ENCODE peak calls at places on chromosomes 6 and 20, in seven cellular contexts. One of them, this sample, is unnamed.

GRCh38 chr6:87154641-87155271 is 609 bp upstream of the ZNF292 start:
- DNase-seq in H1: no peak
- DNase-seq in HCT116: no peak
- DNase-seq in GM12878: peak; percentile 89
- DNase-seq in K562: peak; percentile 39
- DNase-seq in SK-N-SH: peak; percentile 59
- DNase-seq in HepG2: no peak
- DNase-seq in this sample: peak; percentile 81

GRCh38 chr6:134374486-134374885 is 56.6 kb upstream of the SGK1 start:
- DNase-seq in H1: no peak
- DNase-seq in HCT116: no peak
- DNase-seq in GM12878: no peak
- DNase-seq in K562: no peak
- DNase-seq in SK-N-SH: no peak
- DNase-seq in HepG2: no peak
- DNase-seq in this sample: no peak

GRCh38 chr20:38610521-38610920 is 8.9 kb downstream of the ARHGAP40 start:
- DNase-seq in H1: no peak
- DNase-seq in HCT116: no peak
- DNase-seq in GM12878: no peak
- DNase-seq in K562: no peak
- DNase-seq in SK-N-SH: no peak
- DNase-seq in HepG2: no peak
- DNase-seq in this sample: no peak

GRCh38 chr20:8930691-8931090 is 138.2 kb upstream of the PLCB4 start:
- DNase-seq in H1: no peak
- DNase-seq in HCT116: no peak
- DNase-seq in GM12878: no peak
- DNase-seq in K562: no peak
- DNase-seq in SK-N-SH: no peak
- DNase-seq in HepG2: no peak
- DNase-seq in this sample: no peak

GRCh38 chr6:167493961-167494697 is 169.2 kb downstream of the TTLL2 start:
- DNase-seq in H1: no peak
- DNase-seq in HCT116: no peak
- DNase-seq in GM12878: no peak
- DNase-seq in K562: no peak
- DNase-seq in SK-N-SH: no peak
- DNase-seq in HepG2: no peak
- DNase-seq in this sample: no peak

GRCh38 chr20:62936996-62937352 is 973 bp upstream of the GID8 start:
- DNase-seq in H1: no peak
- DNase-seq in HCT116: no peak
- DNase-seq in GM12878: no peak
- DNase-seq in K562: no peak
- DNase-seq in SK-N-SH: no peak
- DNase-seq in HepG2: peak; percentile 81
- DNase-seq in this sample: peak; percentile 55

GRCh38 chr6:89888871-89889270 is 5.4 kb upstream of the GJA10 start:
- DNase-seq in H1: no peak
- DNase-seq in HCT116: no peak
- DNase-seq in GM12878: no peak
- DNase-seq in K562: no peak
- DNase-seq in SK-N-SH: no peak
- DNase-seq in HepG2: no peak
- DNase-seq in this sample: no peak

GRCh38 chr6:108123946-108124345 is 41.9 kb upstream of the NR2E1 start:
- DNase-seq in H1: no peak
- DNase-seq in HCT116: no peak
- DNase-seq in GM12878: no peak
- DNase-seq in K562: no peak
- DNase-seq in SK-N-SH: peak; percentile 60
- DNase-seq in HepG2: no peak
- DNase-seq in this sample: no peak

GRCh38 chr6:170152989-170153388 is 137.9 kb downstream of the DLL1 start:
- DNase-seq in H1: peak; percentile 23
- DNase-seq in HCT116: peak; percentile 63
- DNase-seq in GM12878: no peak
- DNase-seq in K562: peak; percentile 33
- DNase-seq in SK-N-SH: no peak
- DNase-seq in HepG2: peak; percentile 32
- DNase-seq in this sample: peak; percentile 61

GRCh38 chr6:61977951-61978350 is 308.1 kb downstream of the KHDRBS2 start:
- DNase-seq in H1: no peak
- DNase-seq in HCT116: no peak
- DNase-seq in GM12878: no peak
- DNase-seq in K562: no peak
- DNase-seq in SK-N-SH: no peak
- DNase-seq in HepG2: no peak
- DNase-seq in this sample: no peak

GRCh38 chr6:2129076-2129695 is 116.2 kb downstream of the GMDS start:
- DNase-seq in H1: no peak
- DNase-seq in HCT116: no peak
- DNase-seq in GM12878: peak; percentile 43
- DNase-seq in K562: no peak
- DNase-seq in SK-N-SH: no peak
- DNase-seq in HepG2: no peak
- DNase-seq in this sample: no peak

GRCh38 chr6:131372535-131372934 is 200.5 kb upstream of the ARG1 start:
- DNase-seq in H1: no peak
- DNase-seq in HCT116: no peak
- DNase-seq in GM12878: no peak
- DNase-seq in K562: no peak
- DNase-seq in SK-N-SH: no peak
- DNase-seq in HepG2: no peak
- DNase-seq in this sample: no peak

GRCh38 chr6:170083236-170084051 is 207.4 kb downstream of the DLL1 start:
- DNase-seq in H1: no peak
- DNase-seq in HCT116: no peak
- DNase-seq in GM12878: no peak
- DNase-seq in K562: no peak
- DNase-seq in SK-N-SH: no peak
- DNase-seq in HepG2: no peak
- DNase-seq in this sample: no peak

GRCh38 chr6:680204-680603 is 12.7 kb downstream of the EXOC2 start:
- DNase-seq in H1: no peak
- DNase-seq in HCT116: no peak
- DNase-seq in GM12878: no peak
- DNase-seq in K562: no peak
- DNase-seq in SK-N-SH: no peak
- DNase-seq in HepG2: no peak
- DNase-seq in this sample: no peak

GRCh38 chr6:103872683-103873082 is 987.0 kb downstream of the HACE1 start:
- DNase-seq in H1: no peak
- DNase-seq in HCT116: no peak
- DNase-seq in GM12878: no peak
- DNase-seq in K562: no peak
- DNase-seq in SK-N-SH: peak; percentile 14
- DNase-seq in HepG2: no peak
- DNase-seq in this sample: no peak

GRCh38 chr6:5866547-5867051 is 140.1 kb downstream of the NRN1 start:
- DNase-seq in H1: no peak
- DNase-seq in HCT116: no peak
- DNase-seq in GM12878: no peak
- DNase-seq in K562: no peak
- DNase-seq in SK-N-SH: no peak
- DNase-seq in HepG2: peak; percentile 55
- DNase-seq in this sample: no peak

GRCh38 chr6:53312355-53312754 is 36.4 kb downstream of the ELOVL5 start:
- DNase-seq in H1: no peak
- DNase-seq in HCT116: no peak
- DNase-seq in GM12878: no peak
- DNase-seq in K562: no peak
- DNase-seq in SK-N-SH: peak; percentile 44
- DNase-seq in HepG2: no peak
- DNase-seq in this sample: no peak

GRCh38 chr6:108832738-108833137 is 15.5 kb upstream of the ARMC2 start:
- DNase-seq in H1: no peak
- DNase-seq in HCT116: no peak
- DNase-seq in GM12878: no peak
- DNase-seq in K562: no peak
- DNase-seq in SK-N-SH: no peak
- DNase-seq in HepG2: no peak
- DNase-seq in this sample: no peak

GRCh38 chr6:33215761-33216649 is 7.7 kb downstream of the RING1 start:
- DNase-seq in H1: no peak
- DNase-seq in HCT116: no peak
- DNase-seq in GM12878: no peak
- DNase-seq in K562: no peak
- DNase-seq in SK-N-SH: no peak
- DNase-seq in HepG2: no peak
- DNase-seq in this sample: no peak

GRCh38 chr6:117206951-117207687 is 58.2 kb upstream of the VGLL2 start:
- DNase-seq in H1: no peak
- DNase-seq in HCT116: no peak
- DNase-seq in GM12878: no peak
- DNase-seq in K562: no peak
- DNase-seq in SK-N-SH: no peak
- DNase-seq in HepG2: no peak
- DNase-seq in this sample: no peak

GRCh38 chr20:18971121-18971520 is 157.5 kb downstream of the SCP2D1 start:
- DNase-seq in H1: no peak
- DNase-seq in HCT116: no peak
- DNase-seq in GM12878: no peak
- DNase-seq in K562: no peak
- DNase-seq in SK-N-SH: no peak
- DNase-seq in HepG2: no peak
- DNase-seq in this sample: no peak

GRCh38 chr6:100719883-100720682 is 161.0 kb downstream of the ASCC3 start:
- DNase-seq in H1: no peak
- DNase-seq in HCT116: peak; percentile 8
- DNase-seq in GM12878: no peak
- DNase-seq in K562: no peak
- DNase-seq in SK-N-SH: peak; percentile 2
- DNase-seq in HepG2: peak; percentile 9
- DNase-seq in this sample: no peak

GRCh38 chr20:51541189-51542032 is 1.1 kb downstream of the NFATC2 start:
- DNase-seq in H1: no peak
- DNase-seq in HCT116: no peak
- DNase-seq in GM12878: no peak
- DNase-seq in K562: peak; percentile 64
- DNase-seq in SK-N-SH: no peak
- DNase-seq in HepG2: peak; percentile 87
- DNase-seq in this sample: no peak

GRCh38 chr6:7500737-7501282 is 40.7 kb upstream of the DSP start:
- DNase-seq in H1: no peak
- DNase-seq in HCT116: no peak
- DNase-seq in GM12878: no peak
- DNase-seq in K562: no peak
- DNase-seq in SK-N-SH: no peak
- DNase-seq in HepG2: no peak
- DNase-seq in this sample: no peak
- TF ChIP-seq JUND in H1: no peak
- TF ChIP-seq JUND in HCT116: no peak
- TF ChIP-seq JUND in GM12878: no peak
- TF ChIP-seq JUND in K562: no peak
- TF ChIP-seq JUND in SK-N-SH: no peak
- TF ChIP-seq JUND in HepG2: no peak
- TF ChIP-seq JUND in this sample: no peak

GRCh38 chr20:40749985-40750506 is 61.0 kb upstream of the MAFB start:
- DNase-seq in H1: no peak
- DNase-seq in HCT116: no peak
- DNase-seq in GM12878: no peak
- DNase-seq in K562: no peak
- DNase-seq in SK-N-SH: no peak
- DNase-seq in HepG2: no peak
- DNase-seq in this sample: no peak
- TF ChIP-seq JUND in H1: no peak
- TF ChIP-seq JUND in HCT116: no peak
- TF ChIP-seq JUND in GM12878: no peak
- TF ChIP-seq JUND in K562: no peak
- TF ChIP-seq JUND in SK-N-SH: no peak
- TF ChIP-seq JUND in HepG2: no peak
- TF ChIP-seq JUND in this sample: no peak

GRCh38 chr6:137894779-137895385 is 27.8 kb downstream of the TNFAIP3 start:
- DNase-seq in H1: no peak
- DNase-seq in HCT116: no peak
- DNase-seq in GM12878: no peak
- DNase-seq in K562: no peak
- DNase-seq in SK-N-SH: no peak
- DNase-seq in HepG2: no peak
- DNase-seq in this sample: no peak
- TF ChIP-seq JUND in H1: no peak
- TF ChIP-seq JUND in HCT116: peak; percentile 22
- TF ChIP-seq JUND in GM12878: no peak
- TF ChIP-seq JUND in K562: no peak
- TF ChIP-seq JUND in SK-N-SH: no peak
- TF ChIP-seq JUND in HepG2: no peak
- TF ChIP-seq JUND in this sample: no peak

GRCh38 chr20:64110411-64111068 is 3.2 kb upstream of the NPBWR2 start:
- DNase-seq in H1: no peak
- DNase-seq in HCT116: no peak
- DNase-seq in GM12878: no peak
- DNase-seq in K562: no peak
- DNase-seq in SK-N-SH: peak; percentile 33
- DNase-seq in HepG2: no peak
- DNase-seq in this sample: no peak

GRCh38 chr20:64113796-64114355 is 6.5 kb upstream of the NPBWR2 start:
- DNase-seq in H1: no peak
- DNase-seq in HCT116: no peak
- DNase-seq in GM12878: no peak
- DNase-seq in K562: no peak
- DNase-seq in SK-N-SH: peak; percentile 17
- DNase-seq in HepG2: no peak
- DNase-seq in this sample: no peak

GRCh38 chr20:64112691-64113443 is 5.5 kb upstream of the NPBWR2 start:
- DNase-seq in H1: no peak
- DNase-seq in HCT116: no peak
- DNase-seq in GM12878: no peak
- DNase-seq in K562: no peak
- DNase-seq in SK-N-SH: peak; percentile 16
- DNase-seq in HepG2: no peak
- DNase-seq in this sample: no peak

GRCh38 chr20:64113444-64113775 is 6.0 kb upstream of the NPBWR2 start:
- DNase-seq in H1: no peak
- DNase-seq in HCT116: no peak
- DNase-seq in GM12878: no peak
- DNase-seq in K562: no peak
- DNase-seq in SK-N-SH: peak; percentile 9
- DNase-seq in HepG2: no peak
- DNase-seq in this sample: no peak

DNA sequence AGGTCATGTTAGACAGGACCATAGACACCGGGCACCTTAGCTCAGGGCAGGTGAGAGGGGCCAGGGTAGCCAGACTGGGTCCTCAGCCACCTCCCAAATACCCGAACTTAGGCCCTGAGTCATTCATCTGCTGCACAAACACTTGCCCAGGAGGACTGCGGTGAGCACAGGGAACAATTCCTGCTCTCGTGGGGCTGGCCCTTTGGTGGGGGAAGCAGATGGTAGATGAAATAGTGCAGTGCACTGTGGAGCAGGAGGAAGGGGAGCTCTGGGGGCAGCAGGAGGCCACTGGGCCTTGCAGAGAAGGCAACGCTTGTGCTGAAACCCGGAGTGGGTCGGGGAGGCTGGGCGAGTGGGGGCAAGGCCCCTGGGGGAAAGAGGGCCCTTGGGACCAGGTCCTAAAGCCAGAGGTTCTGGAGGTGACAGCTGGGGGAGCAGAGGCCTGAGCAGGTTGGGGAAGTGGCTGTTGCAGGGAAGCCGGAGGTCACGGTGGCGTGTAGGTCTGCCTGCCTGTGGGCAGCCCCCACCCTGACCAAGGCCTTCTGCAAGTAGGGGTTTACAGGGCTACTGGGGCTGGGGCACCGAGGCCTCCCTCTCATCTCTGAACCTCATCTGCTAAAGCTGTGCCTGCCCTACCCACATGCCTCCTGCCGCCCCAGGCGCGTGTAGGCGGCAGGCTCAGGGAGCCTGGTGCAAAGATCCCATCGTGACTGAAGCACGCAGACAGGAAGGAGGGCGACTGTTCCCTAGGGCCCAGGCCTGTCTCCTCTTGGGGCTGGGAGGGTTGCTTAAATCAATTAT is 4.7 kb upstream of the NPBWR2 start:
- DNase-seq in H1: no peak
- DNase-seq in HCT116: no peak
- DNase-seq in GM12878: no peak
- DNase-seq in K562: no peak
- DNase-seq in SK-N-SH: peak; percentile 80
- DNase-seq in HepG2: no peak
- DNase-seq in this sample: no peak
- TF ChIP-seq JUND in H1: no peak
- TF ChIP-seq JUND in HCT116: no peak
- TF ChIP-seq JUND in GM12878: no peak
- TF ChIP-seq JUND in K562: no peak
- TF ChIP-seq JUND in SK-N-SH: no peak
- TF ChIP-seq JUND in HepG2: no peak
- TF ChIP-seq JUND in this sample: no peak

This sample was measured in T47D.